ENCODE peak calls at places on chromosomes 3 and 15, in eight cellular contexts. Y is IMR-90, B is uterus, G is esophagus muscularis mucosa, D is esophagus squamous epithelium, Z is testis, M is breast epithelium, F is body of pancreas. V is an unnamed sample.

GRCh38 chr3:187833799-187834578 is 88.7 kb upstream of the BCL6 start:
- DNase-seq in Y (no peak), B (no peak), G (peak), D (no peak), Z (no peak), M (no peak), F (no peak), V (no peak)

GRCh38 chr15:58457466-58457965 is 25.7 kb downstream of the LIPC start:
- DNase-seq in Y (peak), B (no peak), G (no peak), D (no peak), Z (no peak), M (no peak), F (no peak), V (no peak)

GRCh38 chr3:122793568-122794416 is at the start of gene HSPBAP1:
- DNase-seq in Y (peak), B (peak), G (peak), D (no peak), Z (peak), M (peak), F (peak), V (no peak)

GRCh38 chr3:39261726-39262125 is 18.1 kb downstream of the CX3CR1 start:
- DNase-seq in Y (no peak), B (no peak), G (no peak), D (no peak), Z (no peak), M (no peak), F (no peak), V (no peak)

GRCh38 chr3:115081444-115081843 is 65.6 kb downstream of the ZBTB20 start:
- DNase-seq in Y (no peak), B (no peak), G (no peak), D (no peak), Z (no peak), M (no peak), F (no peak), V (peak)

GRCh38 chr3:90055721-90056120 is 948.3 kb downstream of the EPHA3 start:
- DNase-seq in Y (peak), B (no peak), G (no peak), D (no peak), Z (no peak), M (no peak), F (no peak), V (no peak)

GRCh38 chr3:138376663-138377062 is 28.3 kb downstream of the MRAS start:
- DNase-seq in Y (no peak), B (no peak), G (no peak), D (no peak), Z (no peak), M (no peak), F (no peak), V (no peak)

GRCh38 chr3:178485756-178486155 is 50.5 kb upstream of the KCNMB2 start:
- DNase-seq in Y (peak), B (no peak), G (no peak), D (no peak), Z (no peak), M (no peak), F (no peak), V (no peak)

GRCh38 chr3:30034246-30034991 is 572.0 kb upstream of the TGFBR2 start:
- DNase-seq in Y (no peak), B (no peak), G (no peak), D (no peak), Z (no peak), M (no peak), F (no peak), V (no peak)

GRCh38 chr3:14549256-14549931 is 9.3 kb upstream of the GRIP2 start:
- DNase-seq in Y (peak), B (no peak), G (no peak), D (no peak), Z (no peak), M (no peak), F (no peak), V (no peak)

GRCh38 chr3:194237110-194237509 is 101.2 kb downstream of the HES1 start:
- DNase-seq in Y (no peak), B (no peak), G (no peak), D (no peak), Z (no peak), M (no peak), F (no peak), V (no peak)

GRCh38 chr3:194270627-194271458 is 80.3 kb downstream of the CPN2 start:
- DNase-seq in Y (no peak), B (peak), G (peak), D (no peak), Z (peak), M (peak), F (peak), V (no peak)

GRCh38 chr15:41892621-41893421 is 1.0 kb downstream of the SPTBN5 start:
- DNase-seq in Y (no peak), B (no peak), G (no peak), D (no peak), Z (peak), M (peak), F (peak), V (no peak)

GRCh38 chr15:28128036-28128435 is 28.9 kb upstream of the OCA2 start:
- DNase-seq in Y (no peak), B (no peak), G (no peak), D (no peak), Z (peak), M (no peak), F (no peak), V (no peak)

GRCh38 chr3:134606033-134607025 is 44.5 kb downstream of the KY start:
- DNase-seq in Y (no peak), B (no peak), G (no peak), D (no peak), Z (no peak), M (no peak), F (no peak), V (no peak)

GRCh38 chr3:141863497-141863896 is 12.9 kb upstream of the ATP1B3 start:
- DNase-seq in Y (no peak), B (no peak), G (no peak), D (no peak), Z (no peak), M (no peak), F (no peak), V (no peak)

GRCh38 chr3:127768346-127769008 is 53.8 kb downstream of the MGLL start:
- DNase-seq in Y (peak), B (no peak), G (no peak), D (no peak), Z (no peak), M (no peak), F (no peak), V (no peak)

GRCh38 chr3:63918321-63918720 is 6.1 kb upstream of the SCAANT1 start:
- DNase-seq in Y (peak), B (no peak), G (no peak), D (no peak), Z (no peak), M (no peak), F (no peak), V (no peak)

GRCh38 chr15:69604050-69604378 is 151.4 kb downstream of the RPLP1 start:
- DNase-seq in Y (no peak), B (no peak), G (no peak), D (no peak), Z (no peak), M (no peak), F (peak), V (no peak)

GRCh38 chr3:114213262-114213668 is 24.1 kb downstream of the ZNF80 start:
- DNase-seq in Y (peak), B (no peak), G (no peak), D (no peak), Z (no peak), M (no peak), F (no peak), V (no peak)

GRCh38 chr3:119497824-119498187 is 541 bp upstream of the TIMMDC1 start:
- DNase-seq in Y (peak), B (no peak), G (no peak), D (no peak), Z (no peak), M (no peak), F (peak), V (peak)

GRCh38 chr3:23826382-23827061 is 20.8 kb downstream of the UBE2E1 start:
- DNase-seq in Y (no peak), B (peak), G (no peak), D (no peak), Z (no peak), M (no peak), F (peak), V (no peak)

GRCh38 chr3:41629072-41629471 is 332.8 kb downstream of the ULK4 start:
- DNase-seq in Y (no peak), B (no peak), G (no peak), D (no peak), Z (no peak), M (no peak), F (no peak), V (no peak)

GRCh38 chr3:127546970-127547733 is 43.4 kb downstream of the TPRA1 start:
- DNase-seq in Y (no peak), B (peak), G (no peak), D (no peak), Z (no peak), M (no peak), F (no peak), V (no peak)

GRCh38 chr3:141402476-141403171 is 34.3 kb downstream of the ZBTB38 start:
- DNase-seq in Y (peak), B (peak), G (no peak), D (no peak), Z (peak), M (peak), F (peak), V (peak)

GRCh38 chr3:31009881-31010280 is 115.4 kb upstream of the GADL1 start:
- DNase-seq in Y (no peak), B (no peak), G (no peak), D (no peak), Z (no peak), M (no peak), F (no peak), V (no peak)

GRCh38 chr3:150763841-150764483 is 993 bp upstream of the SIAH2 start:
- DNase-seq in Y (peak), B (peak), G (peak), D (no peak), Z (peak), M (peak), F (peak), V (peak)

GRCh38 chr3:161559177-161559998 is 62.8 kb downstream of the OTOL1 start:
- DNase-seq in Y (peak), B (no peak), G (no peak), D (no peak), Z (peak), M (no peak), F (peak), V (peak)

GRCh38 chr3:73490453-73491311 is 134.1 kb downstream of the PDZRN3 start:
- DNase-seq in Y (peak), B (no peak), G (peak), D (no peak), Z (peak), M (no peak), F (peak), V (no peak)

GRCh38 chr3:78275420-78275852 is 1235.5 kb downstream of the ROBO2 start:
- DNase-seq in Y (no peak), B (no peak), G (no peak), D (no peak), Z (no peak), M (no peak), F (no peak), V (no peak)

GRCh38 chr3:78277793-78278192 is 1237.9 kb downstream of the ROBO2 start:
- DNase-seq in Y (no peak), B (no peak), G (no peak), D (no peak), Z (no peak), M (no peak), F (no peak), V (no peak)

GRCh38 chr3:78274475-78275065 is 1234.7 kb downstream of the ROBO2 start:
- DNase-seq in Y (no peak), B (no peak), G (no peak), D (no peak), Z (no peak), M (no peak), F (no peak), V (no peak)

GRCh38 chr3:78279066-78279465 is 1239.2 kb downstream of the ROBO2 start:
- DNase-seq in Y (no peak), B (no peak), G (no peak), D (no peak), Z (no peak), M (no peak), F (no peak), V (no peak)

GRCh38 chr3:78277220-78277619 is 1237.3 kb downstream of the ROBO2 start:
- DNase-seq in Y (no peak), B (no peak), G (no peak), D (no peak), Z (no peak), M (no peak), F (no peak), V (no peak)
- TF ChIP-seq POLR2A in Y (no peak), B (no peak), G (no peak), D (no peak), Z (no peak), M (no peak), F (no peak), V (no peak)

GRCh38 chr3:177357352-177358084 is 160.2 kb upstream of the TBL1XR1 start:
- DNase-seq in Y (peak), B (peak), G (no peak), D (no peak), Z (no peak), M (no peak), F (peak), V (peak)
- TF ChIP-seq POLR2A in Y (no peak), B (no peak), G (no peak), D (no peak), Z (no peak), M (no peak), F (no peak), V (peak)

GRCh38 chr3:100492059-100492809 is at the start of gene TMEM45A:
- DNase-seq in Y (peak), B (peak), G (peak), D (peak), Z (peak), M (peak), F (peak), V (peak)
- TF ChIP-seq POLR2A in Y (peak), B (peak), G (no peak), D (no peak), Z (no peak), M (no peak), F (peak), V (peak)

GRCh38 chr3:8501388-8502131 is at the start of gene LMCD1:
- DNase-seq in Y (peak), B (peak), G (peak), D (peak), Z (peak), M (peak), F (peak), V (peak)
- TF ChIP-seq POLR2A in Y (peak), B (peak), G (peak), D (no peak), Z (no peak), M (peak), F (peak), V (no peak)

GRCh38 chr3:11047500-11047899 is 55.0 kb downstream of the SLC6A1 start:
- DNase-seq in Y (no peak), B (no peak), G (no peak), D (no peak), Z (no peak), M (no peak), F (no peak), V (no peak)
- TF ChIP-seq POLR2A in Y (no peak), B (no peak), G (no peak), D (no peak), Z (no peak), M (no peak), F (no peak), V (no peak)

GRCh38 chr15:31225356-31225955 is 101.2 kb upstream of the KLF13 start:
- DNase-seq in Y (no peak), B (no peak), G (no peak), D (no peak), Z (peak), M (no peak), F (no peak), V (no peak)
- TF ChIP-seq POLR2A in Y (no peak), B (no peak), G (no peak), D (no peak), Z (no peak), M (no peak), F (no peak), V (no peak)

GRCh38 chr3:49717539-49718418 is 1.7 kb downstream of the AMIGO3 start:
- DNase-seq in Y (no peak), B (no peak), G (no peak), D (no peak), Z (no peak), M (no peak), F (no peak), V (no peak)

GRCh38 chr3:49716169-49716568 is 3.3 kb downstream of the AMIGO3 start:
- DNase-seq in Y (no peak), B (no peak), G (no peak), D (no peak), Z (no peak), M (no peak), F (no peak), V (no peak)

GRCh38 chr3:49715611-49716121 is 3.8 kb downstream of the AMIGO3 start:
- DNase-seq in Y (no peak), B (no peak), G (no peak), D (no peak), Z (no peak), M (no peak), F (no peak), V (no peak)

GRCh38 chr3:49718419-49719213 is 868 bp downstream of the AMIGO3 start:
- DNase-seq in Y (no peak), B (no peak), G (no peak), D (no peak), Z (no peak), M (no peak), F (peak), V (peak)

GRCh38 chr3:49716691-49717538 is 2.6 kb downstream of the AMIGO3 start:
- DNase-seq in Y (no peak), B (no peak), G (no peak), D (no peak), Z (no peak), M (no peak), F (no peak), V (no peak)
- TF ChIP-seq POLR2A in Y (no peak), B (no peak), G (no peak), D (no peak), Z (no peak), M (no peak), F (no peak), V (no peak)

DNA sequence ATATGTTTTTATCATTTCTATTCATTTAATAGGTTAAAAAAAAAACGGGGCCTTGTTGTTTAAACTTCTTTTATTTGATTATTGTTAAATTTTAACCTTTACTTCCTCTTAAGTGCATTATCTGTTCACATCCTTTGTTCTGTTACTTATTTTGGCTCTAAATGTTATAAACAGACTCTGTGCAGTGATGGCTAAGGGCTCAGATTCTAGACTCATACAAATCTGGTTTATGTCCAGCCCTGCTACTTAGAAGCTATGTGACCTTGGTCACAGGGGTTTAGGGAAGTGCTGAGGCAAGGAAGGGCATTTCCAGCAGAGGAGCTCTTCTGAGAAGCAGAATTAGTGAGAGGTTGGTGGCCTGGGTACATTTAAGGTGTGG is 55.3 kb upstream of the VILL start:
- DNase-seq in Y (peak), B (no peak), G (no peak), D (no peak), Z (no peak), M (no peak), F (no peak), V (no peak)
- TF ChIP-seq POLR2A in Y (no peak), B (no peak), G (no peak), D (no peak), Z (no peak), M (no peak), F (no peak), V (no peak)